ENCODE peak calls at places on chromosomes 1 and 21, in six cellular contexts. C is WTC11, E is GM12878, F is H1, V is K562, N is HepG2. D is an unnamed sample.

GRCh38 chr1:94037392-94038229 is 83.3 kb downstream of the ABCA4 start:
- DNase-seq in F (no peak), N (no peak), C (no peak), V (no peak), E (no peak), D (no peak)

GRCh38 chr21:39556176-39556575 is 56.6 kb upstream of the B3GALT5 start:
- DNase-seq in E (no peak), N (no peak), V (no peak), C (peak), F (no peak), D (peak)

GRCh38 chr21:44489962-44490361 is 34.7 kb downstream of the LRRC3 start:
- DNase-seq in F (no peak), N (no peak), V (no peak), C (no peak), E (no peak), D (peak)

GRCh38 chr1:88973520-88974137 is 18.8 kb downstream of the KYAT3 start:
- DNase-seq in N (peak), F (no peak), V (no peak), E (no peak), C (no peak), D (peak)

GRCh38 chr1:33876970-33877680 is 13.2 kb downstream of the HMGB4 start:
- DNase-seq in E (no peak), N (no peak), V (no peak), F (no peak), C (no peak), D (no peak)

GRCh38 chr1:234608720-234609527 is 1.1 kb downstream of the IRF2BP2 start:
- DNase-seq in N (no peak), V (peak), E (no peak), C (peak), F (peak), D (peak)

GRCh38 chr1:167627865-167628641 is 2.0 kb upstream of the RCSD1 start:
- DNase-seq in V (peak), E (peak), F (no peak), C (no peak), N (peak), D (no peak)

GRCh38 chr1:218538341-218538740 is 193.2 kb downstream of the TGFB2 start:
- DNase-seq in V (no peak), N (no peak), C (no peak), F (no peak), E (no peak), D (no peak)

GRCh38 chr1:18618546-18619466 is 11.8 kb upstream of the PAX7 start:
- DNase-seq in N (peak), V (no peak), F (no peak), E (no peak), C (no peak), D (no peak)

GRCh38 chr1:230937370-230937769 is 41.3 kb downstream of the TTC13 start:
- DNase-seq in C (no peak), E (no peak), V (no peak), F (no peak), N (no peak), D (no peak)

GRCh38 chr1:166302919-166303758 is 136.3 kb upstream of the FAM78B start:
- DNase-seq in E (peak), V (no peak), N (no peak), C (no peak), F (no peak), D (peak)

GRCh38 chr1:40944326-40944725 is 35.2 kb upstream of the CTPS1 start:
- DNase-seq in C (no peak), N (peak), F (no peak), E (no peak), V (no peak), D (peak)

GRCh38 chr1:16006552-16007485 is 2.8 kb downstream of the SRARP start:
- DNase-seq in F (no peak), N (peak), C (no peak), V (peak), E (peak), D (no peak)

GRCh38 chr1:28510350-28511223 is 4.7 kb downstream of the RCC1 start:
- DNase-seq in F (no peak), V (peak), N (peak), C (no peak), E (no peak), D (peak)

GRCh38 chr1:50605186-50605875 is 182.1 kb upstream of the DMRTA2 start:
- DNase-seq in N (peak), C (peak), F (no peak), E (no peak), V (peak), D (peak)

GRCh38 chr1:43339584-43340232 is 2.1 kb downstream of the MPL start:
- DNase-seq in F (no peak), C (no peak), N (no peak), V (no peak), E (no peak), D (no peak)

GRCh38 chr21:42063206-42063577 is 7.9 kb upstream of the UMODL1 start:
- DNase-seq in E (peak), C (no peak), N (no peak), F (no peak), V (no peak), D (no peak)

GRCh38 chr1:11013160-11013531 is 692 bp downstream of the TARDBP start:
- DNase-seq in V (no peak), F (no peak), C (no peak), N (peak), E (no peak), D (no peak)

GRCh38 chr1:33272930-33273329 is 16.6 kb downstream of the ZNF362 start:
- DNase-seq in N (no peak), C (no peak), F (no peak), E (no peak), V (no peak), D (no peak)

GRCh38 chr1:40197656-40198055 is 36.5 kb downstream of the RLF start:
- DNase-seq in E (no peak), C (no peak), V (no peak), N (no peak), F (no peak), D (no peak)

GRCh38 chr1:55684131-55684650 is 469.0 kb upstream of the USP24 start:
- DNase-seq in E (no peak), C (no peak), N (no peak), F (no peak), V (no peak), D (no peak)

GRCh38 chr1:84350104-84350503 is 48.2 kb upstream of the DNASE2B start:
- DNase-seq in N (no peak), C (no peak), E (no peak), V (no peak), F (no peak), D (no peak)

GRCh38 chr1:228274452-228275153 is 66.8 kb downstream of the OBSCN start:
- DNase-seq in C (no peak), E (no peak), V (no peak), N (no peak), F (no peak), D (peak)

GRCh38 chr1:228271701-228272251 is 63.9 kb downstream of the OBSCN start:
- DNase-seq in V (no peak), N (no peak), C (no peak), E (no peak), F (no peak), D (no peak)

GRCh38 chr1:228273720-228274451 is 66.0 kb downstream of the OBSCN start:
- DNase-seq in F (no peak), N (no peak), V (no peak), E (no peak), C (no peak), D (peak)

GRCh38 chr1:228272831-228273571 is 65.2 kb downstream of the OBSCN start:
- DNase-seq in C (no peak), N (no peak), E (no peak), F (peak), V (no peak), D (no peak)

GRCh38 chr1:228272331-228272791 is 64.5 kb downstream of the OBSCN start:
- DNase-seq in F (no peak), E (no peak), V (no peak), C (no peak), N (no peak), D (no peak)
- TF ChIP-seq CREB1 in F (no peak), E (no peak), V (no peak), C (no peak), N (no peak), D (no peak)

DNA sequence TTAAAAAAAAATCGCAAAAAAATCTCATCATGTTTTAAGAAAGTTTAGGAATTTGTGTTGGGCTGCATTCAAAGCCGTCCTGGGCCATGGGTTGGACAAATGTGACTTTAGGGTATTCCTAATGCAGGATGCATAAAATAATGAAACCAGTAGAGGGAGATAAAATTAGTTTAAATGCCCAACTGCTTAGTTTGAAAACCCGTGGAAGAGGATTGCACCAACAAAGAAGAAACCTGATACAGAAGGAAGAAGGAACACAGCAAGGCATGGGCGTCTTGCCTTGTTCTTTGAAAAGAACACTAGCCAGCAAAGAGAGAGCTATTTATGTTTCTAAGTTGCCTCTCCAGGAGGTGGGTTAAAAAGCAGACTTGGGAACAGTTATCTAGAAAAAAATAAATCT is 37.9 kb downstream of the WDR3 start:
- DNase-seq in E (no peak), C (no peak), F (no peak), V (no peak), N (no peak), D (peak)
- TF ChIP-seq CTCF in E (no peak), C (no peak), F (no peak), V (peak), N (no peak), D (peak)

GRCh38 chr1:101436100-101436511 is 199.3 kb downstream of the S1PR1 start:
- DNase-seq in N (no peak), C (no peak), F (no peak), E (peak), V (no peak), D (no peak)

GRCh38 chr1:101440484-101440883 is 203.7 kb downstream of the S1PR1 start:
- DNase-seq in C (no peak), E (no peak), N (no peak), V (no peak), F (no peak), D (no peak)

GRCh38 chr1:101438359-101438758 is 201.5 kb downstream of the S1PR1 start:
- DNase-seq in V (no peak), F (no peak), C (no peak), N (peak), E (no peak), D (peak)
- TF ChIP-seq CREB1 in V (no peak), F (no peak), C (no peak), N (no peak), E (no peak), D (no peak)

GRCh38 chr1:212415107-212415841 is 588 bp upstream of the PACC1 start:
- DNase-seq in C (no peak), E (no peak), F (peak), V (peak), N (no peak), D (peak)

GRCh38 chr1:212412374-212412773 is 2.3 kb downstream of the PACC1 start:
- DNase-seq in C (no peak), N (no peak), F (no peak), E (no peak), V (no peak), D (no peak)

GRCh38 chr1:212413902-212414327 is 771 bp downstream of the PACC1 start:
- DNase-seq in V (peak), C (no peak), E (no peak), N (no peak), F (peak), D (no peak)

GRCh38 chr1:212410231-212410825 is 4.4 kb downstream of the PACC1 start:
- DNase-seq in F (no peak), V (no peak), N (peak), E (no peak), C (no peak), D (no peak)

GRCh38 chr1:212414328-212415106 is at the start of gene PACC1:
- DNase-seq in F (peak), C (peak), V (peak), N (peak), E (peak), D (peak)
- TF ChIP-seq CTCF in F (no peak), C (no peak), V (no peak), N (peak), E (no peak), D (no peak)

GRCh38 chr1:9593147-9593491 is 4.4 kb downstream of the TMEM201 start:
- DNase-seq in C (no peak), N (no peak), F (no peak), E (no peak), V (no peak), D (no peak)
- TF ChIP-seq CREB1 in C (no peak), N (no peak), F (no peak), E (no peak), V (no peak), D (no peak)

DNA sequence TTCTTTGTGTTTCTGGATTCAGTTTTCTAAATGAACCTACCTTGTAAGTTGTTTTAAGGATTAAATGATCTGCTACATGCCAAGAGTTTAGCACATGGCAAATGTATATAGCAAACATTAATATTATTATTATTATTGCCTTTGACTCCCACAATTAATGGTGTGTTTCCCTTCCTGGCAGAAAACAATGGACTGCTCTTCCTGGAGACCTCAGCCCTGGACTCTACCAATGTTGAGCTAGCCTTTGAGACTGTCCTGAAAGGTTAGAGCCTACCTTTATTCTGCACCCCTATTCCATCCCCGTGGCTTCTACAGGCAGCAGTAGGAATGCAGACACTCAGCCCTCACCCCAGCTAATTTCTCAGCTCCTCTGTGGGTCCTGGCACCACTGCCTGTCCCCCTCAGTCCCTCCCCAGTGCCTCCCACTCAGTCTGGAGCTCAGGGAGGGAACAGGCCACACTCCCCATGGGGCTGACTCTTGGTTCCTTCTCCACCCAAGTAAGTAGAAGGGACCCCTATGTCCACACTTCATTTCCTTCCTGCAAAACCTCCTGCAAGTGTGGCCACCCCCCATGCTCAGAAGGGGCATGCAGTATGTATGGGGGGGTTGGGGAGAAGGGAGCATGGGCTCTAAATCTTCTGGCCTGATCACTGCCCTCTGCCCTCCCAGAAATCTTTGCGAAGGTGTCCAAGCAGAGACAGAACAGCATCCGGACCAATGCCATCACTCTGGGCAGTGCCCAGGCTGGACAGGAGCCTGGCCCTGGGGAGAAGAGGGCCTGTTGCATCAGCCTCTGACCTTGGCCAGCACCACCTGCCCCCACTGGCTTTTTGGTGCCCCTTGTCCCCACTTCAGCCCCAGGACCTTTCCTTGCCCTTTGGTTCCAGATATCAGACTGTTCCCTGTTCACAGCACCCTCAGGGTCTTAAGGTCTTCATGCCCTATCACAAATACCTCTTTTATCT is 8.8 kb downstream of the RAB25 start:
- DNase-seq in F (no peak), V (no peak), E (no peak), N (no peak), C (no peak), D (no peak)
- TF ChIP-seq CTCF in F (no peak), V (no peak), E (no peak), N (no peak), C (no peak), D (no peak)

GRCh38 chr1:164733070-164733469 is 174.1 kb downstream of the PBX1 start:
- DNase-seq in N (no peak), V (no peak), E (no peak), C (no peak), F (no peak), D (no peak)
- TF ChIP-seq CREB1 in N (no peak), V (no peak), E (no peak), C (no peak), F (no peak), D (no peak)

DNA sequence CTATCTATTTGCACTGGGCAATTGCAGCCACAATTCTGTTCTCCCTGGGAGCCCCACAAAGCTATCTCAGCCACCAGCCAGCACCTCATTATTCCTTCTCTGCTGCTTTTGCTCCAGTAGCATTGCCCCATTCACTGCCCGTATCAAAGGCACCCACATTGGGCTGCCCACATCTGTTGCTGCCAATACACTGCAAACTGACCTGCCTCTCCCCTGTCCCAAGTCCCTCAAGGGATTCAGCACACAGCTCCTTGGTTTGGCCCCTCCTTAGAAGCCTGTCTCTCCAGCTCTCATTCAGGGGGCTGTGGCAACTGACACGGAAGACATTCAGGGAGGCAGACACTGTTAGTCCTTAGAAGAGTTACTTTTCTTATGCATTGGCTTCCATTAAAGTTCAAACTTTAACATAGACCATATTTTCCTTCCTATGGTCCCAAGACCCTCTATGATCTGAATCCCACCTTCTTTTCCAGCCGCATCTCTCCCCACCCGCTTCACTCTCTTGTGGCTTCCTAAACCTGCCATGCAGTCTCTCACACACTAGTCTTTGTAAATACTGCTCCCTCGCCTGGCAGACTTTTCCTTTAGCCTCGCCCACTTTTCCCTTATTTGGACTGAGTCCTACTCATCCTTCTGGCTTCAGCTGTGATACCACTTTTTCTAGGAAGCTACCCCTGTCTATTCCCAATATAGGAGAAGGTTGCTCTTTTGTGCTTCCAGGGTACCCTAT is 19.3 kb upstream of the KLHDC8A start:
- DNase-seq in C (peak), F (no peak), N (peak), E (no peak), V (peak), D (peak)
- TF ChIP-seq CTCF in C (no peak), F (no peak), N (no peak), E (no peak), V (no peak), D (no peak)

GRCh38 chr1:3924871-3925655 is 25.0 kb upstream of the C1orf174 start:
- DNase-seq in V (no peak), C (no peak), F (no peak), E (no peak), N (no peak), D (no peak)
- TF ChIP-seq CREB1 in V (no peak), C (no peak), F (no peak), E (no peak), N (no peak), D (no peak)

DNA sequence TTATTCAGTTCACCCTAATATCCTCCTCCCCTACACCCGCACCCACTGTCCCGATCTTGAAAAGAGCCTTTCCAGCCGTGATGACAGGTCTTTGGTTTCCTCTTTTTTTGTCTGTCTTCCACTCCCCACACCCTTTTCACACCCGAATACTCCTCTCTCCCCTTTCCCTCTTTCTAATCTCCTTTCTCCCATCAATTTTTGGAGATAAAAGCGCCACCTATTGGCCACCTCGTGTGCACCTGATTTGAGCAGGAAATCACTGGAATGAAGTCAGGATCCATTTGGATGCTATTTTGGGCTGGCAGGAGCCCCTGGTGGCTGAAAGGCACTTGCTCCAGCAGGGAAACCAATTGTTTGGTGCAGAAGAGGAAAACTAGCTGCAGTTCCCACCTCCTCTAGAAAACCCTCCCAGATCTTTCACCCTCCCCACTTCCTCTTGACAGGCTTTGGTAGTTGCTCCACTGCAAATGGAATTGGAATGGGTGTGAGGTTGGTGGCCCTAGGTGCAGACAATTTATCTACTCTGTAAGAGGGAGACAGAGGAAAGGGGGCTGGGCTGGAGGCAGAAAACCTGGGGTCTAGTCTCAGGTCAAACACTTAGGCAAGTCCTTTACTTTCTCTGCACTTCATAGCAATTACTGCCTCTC is 8.4 kb downstream of the FOXE3 start:
- DNase-seq in F (peak), V (peak), E (no peak), C (peak), N (peak), D (peak)
- TF ChIP-seq CTCF in F (peak), V (peak), E (peak), C (peak), N (peak), D (peak)

D was measured in GM23338.